ENCODE peak calls at places on chromosomes 4 and X, in nine cellular contexts. F is AG09319, M is NAMALWA, H is osteocyte, Q is mesendoderm, S is fibroblast of mammary gland, T is globus pallidus, X is Daoy, B is fibroblast of lung. O is an unnamed sample.

GRCh38 chrX:103716967-103717366 is 6.3 kb downstream of the TMEM31 start:
- DNase-seq in F (peak), B (peak), S (peak), X (peak), T (no peak), Q (no peak), H (no peak), M (no peak), O (no peak)

GRCh38 chr4:26717332-26717731 is 133.4 kb downstream of the TBC1D19 start:
- DNase-seq in T (no peak), M (no peak), X (peak), S (peak), H (no peak), F (peak), B (peak), Q (peak), O (no peak)

GRCh38 chr4:700587-701264 is 4.9 kb upstream of the PCGF3 start:
- DNase-seq in B (no peak), T (no peak), X (no peak), M (no peak), S (no peak), H (no peak), Q (no peak), F (no peak), O (no peak)

GRCh38 chr4:141645611-141646340 is 9.4 kb downstream of the IL15 start:
- DNase-seq in B (peak), S (peak), T (no peak), Q (peak), M (no peak), H (no peak), F (no peak), X (peak), O (no peak)

GRCh38 chrX:8672176-8672575 is 59.8 kb downstream of the ANOS1 start:
- DNase-seq in T (no peak), B (no peak), Q (no peak), X (no peak), M (peak), S (no peak), H (no peak), F (no peak), O (no peak)

GRCh38 chr4:55838356-55838755 is 15.1 kb upstream of the EXOC1 start:
- DNase-seq in T (no peak), H (no peak), Q (no peak), F (no peak), X (no peak), S (peak), M (no peak), B (no peak), O (no peak)

GRCh38 chr4:38784141-38784540 is 1.4 kb upstream of the TLR10 start:
- DNase-seq in T (no peak), X (no peak), M (no peak), B (no peak), S (no peak), H (no peak), F (no peak), Q (no peak), O (no peak)

GRCh38 chr4:87427518-87427868 is 5.1 kb downstream of the NUDT9 start:
- DNase-seq in M (no peak), Q (no peak), T (no peak), B (no peak), X (no peak), F (no peak), H (no peak), S (no peak), O (no peak)

GRCh38 chrX:106014119-106014775 is 24.3 kb downstream of the SERPINA7 start:
- DNase-seq in B (no peak), F (no peak), H (no peak), Q (no peak), M (no peak), S (no peak), T (no peak), X (no peak), O (no peak)

GRCh38 chr4:104616401-104616820 is 121.7 kb upstream of the CXXC4 start:
- DNase-seq in Q (no peak), F (no peak), X (no peak), S (no peak), H (no peak), B (peak), M (no peak), T (peak), O (no peak)

GRCh38 chr4:10151182-10151581 is 34.6 kb upstream of the WDR1 start:
- DNase-seq in H (no peak), F (no peak), S (no peak), Q (no peak), B (no peak), M (no peak), X (no peak), T (no peak), O (no peak)

GRCh38 chr4:120156115-120156718 is 89.6 kb upstream of the MAD2L1 start:
- DNase-seq in M (peak), Q (peak), B (peak), S (peak), T (peak), F (peak), H (no peak), X (peak), O (no peak)

GRCh38 chr4:998096-998691 is 5.0 kb upstream of the SLC26A1 start:
- DNase-seq in Q (no peak), H (no peak), S (no peak), F (no peak), B (no peak), T (no peak), X (no peak), M (no peak), O (no peak)

GRCh38 chrX:51494409-51494808 is 2.0 kb downstream of the NUDT11 start:
- DNase-seq in H (no peak), M (peak), Q (no peak), F (no peak), T (no peak), S (peak), B (peak), X (no peak), O (no peak)

GRCh38 chr4:80307774-80308465 is 27.6 kb upstream of the CFAP299 start:
- DNase-seq in H (no peak), F (no peak), M (no peak), S (peak), X (peak), T (no peak), B (peak), Q (peak), O (no peak)

GRCh38 chrX:132092439-132093065 is 35.3 kb downstream of the FRMD7 start:
- DNase-seq in S (peak), T (peak), B (peak), F (peak), X (peak), Q (peak), H (peak), M (peak), O (peak)

GRCh38 chr4:107794001-107794400 is 30.7 kb upstream of the SGMS2 start:
- DNase-seq in Q (peak), S (no peak), T (no peak), H (no peak), B (no peak), M (no peak), X (no peak), F (no peak), O (no peak)

GRCh38 chr4:77002321-77002720 is 52.8 kb downstream of the SEPTIN11 start:
- DNase-seq in B (peak), M (no peak), T (no peak), H (no peak), S (no peak), Q (no peak), F (no peak), X (no peak), O (no peak)

GRCh38 chr4:17142232-17142711 is 243.8 kb upstream of the LDB2 start:
- DNase-seq in H (no peak), Q (peak), T (no peak), F (peak), B (peak), S (peak), M (no peak), X (no peak), O (no peak)

GRCh38 chr4:159598602-159599001 is 495.7 kb downstream of the RAPGEF2 start:
- DNase-seq in Q (no peak), S (no peak), H (no peak), B (no peak), M (no peak), T (no peak), F (no peak), X (no peak), O (no peak)

GRCh38 chr4:106036334-106036733 is 141.1 kb downstream of the NPNT start:
- DNase-seq in T (no peak), S (no peak), X (no peak), H (no peak), F (no peak), B (no peak), M (no peak), Q (no peak), O (no peak)

GRCh38 chr4:48546336-48546735 is 56.3 kb downstream of the ZAR1 start:
- DNase-seq in Q (peak), T (peak), F (peak), X (peak), S (peak), H (no peak), M (peak), B (peak), O (no peak)

GRCh38 chr4:165537028-165537648 is 158.3 kb downstream of the CPE start:
- DNase-seq in F (peak), T (peak), X (peak), M (peak), Q (peak), H (no peak), B (peak), S (peak), O (no peak)

GRCh38 chr4:163110442-163110841 is 56.2 kb downstream of the NAF1 start:
- DNase-seq in F (no peak), Q (no peak), B (no peak), M (no peak), S (no peak), H (no peak), X (no peak), T (no peak), O (no peak)

GRCh38 chrX:22445880-22446279 is 173.2 kb downstream of the CBLL2 start:
- DNase-seq in X (no peak), B (no peak), T (no peak), S (no peak), M (no peak), F (no peak), Q (no peak), H (no peak), O (no peak)

GRCh38 chr4:17065821-17066220 is 167.4 kb upstream of the LDB2 start:
- DNase-seq in T (no peak), M (no peak), H (no peak), Q (no peak), X (no peak), B (no peak), F (no peak), S (no peak), O (no peak)

GRCh38 chr4:20022471-20022870 is 229.2 kb upstream of the SLIT2 start:
- DNase-seq in M (no peak), T (no peak), F (no peak), H (no peak), S (no peak), X (no peak), B (no peak), Q (no peak), O (no peak)

O was measured in right atrium auricular region.